ENCODE peak calls at places on chromosomes 6 and 20, in five cellular contexts. V is breast epithelium, U is RWPE2, E is fibroblast of pulmonary artery, S is astrocyte of the cerebellum. K is an unnamed sample.

GRCh38 chr6:122494665-122495272 is 23.2 kb upstream of the SERINC1 start:
- DNase-seq in V (no peak), U (no peak), E (no peak), S (no peak), K (peak)

GRCh38 chr6:39561536-39562266 is 163.5 kb downstream of the KIF6 start:
- DNase-seq in V (no peak), U (no peak), E (no peak), S (no peak), K (no peak)

GRCh38 chr20:38167851-38168760 is 3.0 kb upstream of the TGM2 start:
- DNase-seq in V (peak), U (peak), E (peak), S (peak), K (peak)

GRCh38 chr6:170345662-170346061 is 39.1 kb downstream of the FAM120B start:
- DNase-seq in V (no peak), U (no peak), E (peak), S (no peak), K (peak)

GRCh38 chr6:108166664-108167448 is 1.0 kb downstream of the NR2E1 start:
- DNase-seq in V (no peak), U (no peak), E (no peak), S (no peak), K (no peak)

GRCh38 chr6:393391-394221 is 2.1 kb downstream of the IRF4 start:
- DNase-seq in V (no peak), U (no peak), E (no peak), S (no peak), K (no peak)

GRCh38 chr20:61767776-61768494 is 297.7 kb downstream of the TAF4 start:
- DNase-seq in V (no peak), U (peak), E (no peak), S (no peak), K (no peak)

GRCh38 chr6:161963181-161963580 is 689.3 kb upstream of the AGPAT4 start:
- DNase-seq in V (no peak), U (no peak), E (no peak), S (no peak), K (no peak)

GRCh38 chr20:18628330-18628941 is 40.6 kb downstream of the DTD1 start:
- DNase-seq in V (no peak), U (no peak), E (no peak), S (no peak), K (no peak)

GRCh38 chr6:168377856-168378832 is 58.6 kb upstream of the DACT2 start:
- DNase-seq in V (no peak), U (no peak), E (no peak), S (no peak), K (no peak)

GRCh38 chr20:19921349-19921793 is 95.8 kb upstream of the NAA20 start:
- DNase-seq in V (no peak), U (no peak), E (no peak), S (no peak), K (no peak)

GRCh38 chr6:71855406-71855805 is 30.9 kb upstream of the RIMS1 start:
- DNase-seq in V (no peak), U (no peak), E (no peak), S (no peak), K (no peak)

GRCh38 chr6:108702106-108702851 is 141.6 kb downstream of the FOXO3 start:
- DNase-seq in V (no peak), U (no peak), E (no peak), S (no peak), K (no peak)

GRCh38 chr20:3161316-3162079 is 1.8 kb upstream of the FASTKD5 start:
- DNase-seq in V (no peak), U (no peak), E (no peak), S (no peak), K (no peak)

GRCh38 chr6:44696686-44697085 is 309.2 kb downstream of the CDC5L start:
- DNase-seq in V (no peak), U (no peak), E (no peak), S (no peak), K (no peak)

GRCh38 chr20:41230136-41230535 is 87.4 kb downstream of the ZHX3 start:
- DNase-seq in V (no peak), U (no peak), E (no peak), S (no peak), K (no peak)

GRCh38 chr20:36792422-36792821 is 18.9 kb upstream of the DSN1 start:
- DNase-seq in V (no peak), U (no peak), E (peak), S (peak), K (peak)

GRCh38 chr6:19869464-19869863 is 32.3 kb downstream of the ID4 start:
- DNase-seq in V (no peak), U (no peak), E (no peak), S (no peak), K (no peak)

GRCh38 chr20:63015665-63016361 is 9.0 kb upstream of the BHLHE23 start:
- DNase-seq in V (no peak), U (peak), E (no peak), S (no peak), K (no peak)

GRCh38 chr20:38127011-38127621 is 38.0 kb downstream of the TGM2 start:
- DNase-seq in V (no peak), U (peak), E (peak), S (peak), K (peak)

GRCh38 chr6:122871079-122871478 is 82.0 kb downstream of the SMPDL3A start:
- DNase-seq in V (no peak), U (no peak), E (peak), S (no peak), K (no peak)

DNA sequence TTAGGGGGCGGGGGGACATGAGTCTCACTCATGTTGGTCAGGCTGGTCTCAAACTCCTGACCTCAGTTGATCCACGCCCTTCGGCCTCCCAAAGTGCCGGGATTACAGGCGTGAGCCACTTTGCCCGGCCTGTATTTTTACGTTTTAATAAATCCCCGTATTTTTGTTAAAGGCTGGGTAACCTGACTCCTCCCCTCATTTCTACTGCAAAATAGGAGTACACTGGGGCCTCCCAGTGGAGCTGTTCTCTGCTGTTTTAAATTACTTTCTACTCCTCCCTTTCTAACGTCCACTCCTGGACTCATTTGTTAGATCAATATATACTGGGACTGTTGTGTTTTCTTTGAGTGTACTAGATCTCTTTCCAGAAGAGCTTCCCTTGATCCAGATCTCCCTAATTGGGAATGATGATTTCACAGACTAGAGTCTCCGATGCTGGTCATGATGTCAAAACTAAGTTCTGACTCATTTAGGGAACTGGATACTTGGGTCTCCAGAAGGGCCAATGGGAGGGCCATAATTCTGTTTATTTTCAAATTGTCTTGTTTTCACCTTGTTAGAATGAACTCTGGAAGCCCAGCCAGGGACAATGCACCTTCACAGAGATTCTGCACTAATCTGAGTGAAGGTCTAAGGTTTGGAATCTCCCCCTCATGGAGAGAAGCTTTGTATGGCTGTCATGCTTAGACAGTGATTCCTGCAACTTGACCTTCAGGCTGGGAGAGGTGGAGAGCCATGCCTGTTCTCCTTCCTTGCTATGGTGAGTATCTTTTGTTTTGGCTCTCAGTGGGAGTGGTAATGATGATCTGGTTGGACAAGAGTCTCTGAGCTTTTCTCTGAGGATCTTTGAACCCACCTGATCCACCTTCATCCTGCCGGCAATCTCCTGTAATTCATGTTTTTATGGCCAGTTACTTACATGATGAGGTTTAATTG is 9.4 kb downstream of the HSPA1B start:
- DNase-seq in V (no peak), U (no peak), E (peak), S (no peak), K (peak)
- TF ChIP-seq CTCF in V (no peak), U (no peak), E (peak), S (no peak), K (no peak)

DNA sequence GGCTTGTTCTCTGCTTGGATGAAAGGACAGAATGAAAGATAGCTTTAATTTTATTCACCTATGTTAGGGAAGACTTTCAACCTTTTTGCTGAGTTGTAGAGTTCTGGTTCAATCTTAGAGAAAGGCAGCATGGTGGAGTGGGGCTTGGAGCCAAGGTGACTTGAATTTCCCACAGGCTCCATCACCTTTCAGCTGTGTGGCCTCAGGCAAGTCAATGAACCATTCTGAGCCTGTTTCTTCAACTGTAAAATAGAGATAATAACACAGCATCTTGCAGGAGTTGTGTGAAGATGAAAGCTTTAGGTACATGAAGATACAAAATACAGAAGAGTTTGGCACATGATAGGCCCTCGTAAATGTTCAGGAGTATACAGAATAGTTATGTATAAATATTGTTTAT is 19.1 kb upstream of the DTNBP1 start:
- DNase-seq in V (no peak), U (no peak), E (no peak), S (no peak), K (no peak)
- TF ChIP-seq CTCF in V (no peak), U (no peak), E (no peak), S (no peak), K (no peak)

GRCh38 chr20:10705801-10706459 is 32.1 kb upstream of the JAG1 start:
- DNase-seq in V (no peak), U (peak), E (no peak), S (no peak), K (peak)

GRCh38 chr20:10699941-10700340 is 26.1 kb upstream of the JAG1 start:
- DNase-seq in V (no peak), U (no peak), E (no peak), S (no peak), K (peak)

GRCh38 chr20:10699506-10699905 is 25.7 kb upstream of the JAG1 start:
- DNase-seq in V (no peak), U (no peak), E (no peak), S (no peak), K (no peak)

GRCh38 chr20:10706460-10706811 is 32.6 kb upstream of the JAG1 start:
- DNase-seq in V (no peak), U (no peak), E (no peak), S (no peak), K (no peak)

GRCh38 chr20:10701607-10702006 is 27.8 kb upstream of the JAG1 start:
- DNase-seq in V (no peak), U (no peak), E (no peak), S (no peak), K (no peak)
- TF ChIP-seq CTCF in V (no peak), U (peak), E (no peak), S (no peak), K (no peak)

DNA sequence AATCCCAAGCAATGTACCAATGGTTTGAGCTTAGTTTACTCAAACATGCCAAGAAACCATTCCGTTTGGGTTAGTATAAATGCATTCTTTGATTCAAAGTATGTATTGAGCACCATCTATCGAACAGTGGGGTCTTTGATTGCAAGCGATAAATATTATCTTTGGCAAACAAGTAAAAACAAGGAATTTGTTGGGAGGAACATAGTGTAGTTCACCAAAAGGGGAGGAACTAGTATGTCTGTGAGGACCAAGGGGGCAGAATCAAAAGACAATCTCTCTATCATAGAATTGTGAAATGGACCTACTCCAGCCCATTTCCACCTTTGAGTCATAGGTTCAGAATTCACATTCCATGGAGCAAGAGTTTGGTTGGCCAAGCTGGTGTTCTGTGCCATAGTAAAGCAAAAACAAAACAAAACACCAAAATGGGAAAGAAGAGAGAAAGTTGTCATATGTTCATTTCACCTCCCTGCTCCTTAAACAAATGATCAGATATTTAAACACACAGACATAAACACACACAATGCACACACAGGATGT is 266.0 kb downstream of the TSHZ2 start:
- DNase-seq in V (no peak), U (no peak), E (peak), S (no peak), K (no peak)
- TF ChIP-seq CTCF in V (no peak), U (no peak), E (no peak), S (no peak), K (no peak)

GRCh38 chr20:50053790-50054547 is 59.0 kb downstream of the UBE2V1 start:
- DNase-seq in V (no peak), U (no peak), E (no peak), S (no peak), K (no peak)
- TF ChIP-seq CTCF in V (no peak), U (no peak), E (no peak), S (no peak), K (no peak)

DNA sequence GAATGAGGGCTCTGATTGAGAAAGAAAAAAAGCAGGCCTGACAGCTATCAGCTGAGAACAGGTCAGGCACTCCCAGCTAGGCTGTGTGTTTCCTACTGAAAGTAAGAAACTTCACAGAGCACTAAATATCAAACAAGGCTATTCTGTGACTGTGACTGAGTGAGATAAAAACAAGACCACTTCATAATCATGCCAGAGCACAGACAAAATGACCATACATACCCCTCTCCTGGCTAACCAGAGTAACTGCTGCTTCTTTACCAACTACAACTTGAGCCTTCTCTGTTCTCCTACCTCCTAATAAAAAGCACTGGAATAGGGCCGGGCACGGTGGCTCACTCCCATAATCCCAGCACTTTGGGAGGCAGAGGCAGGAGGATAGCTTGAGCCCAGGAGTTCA is 6.8 kb upstream of the BTN1A1 start:
- DNase-seq in V (no peak), U (no peak), E (peak), S (no peak), K (no peak)
- TF ChIP-seq CTCF in V (no peak), U (peak), E (peak), S (peak), K (peak)